ENCODE peak calls at places on chromosomes 16 and 17, in eight cellular contexts. P is SK-N-SH, J is esophagus muscularis mucosa, Q is breast epithelium, V is stomach, Y is H1, G is HL-60, T is transverse colon. D is an unnamed sample.

GRCh38 chr16:27368358-27368722 is 33.6 kb upstream of the IL21R start:
- DNase-seq in G (no peak), P (no peak), V (no peak), T (no peak), Y (no peak), J (no peak), Q (no peak), D (no peak)

GRCh38 chr16:27972500-27972899 is 91.0 kb downstream of the GSG1L start:
- DNase-seq in Q (no peak), P (peak; percentile 59), V (no peak), J (no peak), G (peak; percentile 42), T (peak; percentile 11), Y (no peak), D (no peak)

GRCh38 chr16:87056083-87056482 is 261.1 kb downstream of the C16orf95 start:
- DNase-seq in G (no peak), J (no peak), V (no peak), Q (peak; percentile 9), P (no peak), Y (no peak), T (no peak), D (no peak)

GRCh38 chr16:56961851-56962281 is at the start of gene CETP:
- DNase-seq in G (no peak), T (no peak), V (no peak), J (no peak), Y (no peak), P (no peak), Q (no peak), D (no peak)

GRCh38 chr16:27195068-27195741 is 8.1 kb upstream of the KDM8 start:
- DNase-seq in G (no peak), J (no peak), Q (no peak), T (no peak), Y (no peak), V (no peak), P (peak; percentile 66), D (no peak)

GRCh38 chr17:16940116-16940881 is 31.6 kb downstream of the TNFRSF13B start:
- DNase-seq in J (no peak), Q (peak; percentile 48), G (no peak), Y (peak; percentile 31), T (no peak), V (peak; percentile 24), P (no peak), D (no peak)

GRCh38 chr17:28598799-28599310 is at the start of gene SPAG5:
- DNase-seq in T (peak; percentile 96), P (peak; percentile 99), J (peak; percentile 98), Y (peak; percentile 81), G (peak; percentile 91), V (peak; percentile 96), Q (peak; percentile 93), D (peak; percentile 95)

GRCh38 chr17:2892305-2892971 is 96.2 kb downstream of the RAP1GAP2 start:
- DNase-seq in P (peak; percentile 24), T (peak; percentile 34), Y (no peak), V (peak; percentile 74), Q (no peak), J (no peak), G (no peak), D (no peak)

GRCh38 chr17:76138896-76139248 is 2.2 kb downstream of the FOXJ1 start:
- DNase-seq in J (no peak), P (no peak), Y (no peak), V (no peak), Q (no peak), T (no peak), G (no peak), D (no peak)

GRCh38 chr16:3645504-3646347 is 8.8 kb upstream of the DNASE1 start:
- DNase-seq in Q (peak; percentile 34), J (no peak), V (peak; percentile 17), T (no peak), P (no peak), G (no peak), Y (peak; percentile 39), D (no peak)

GRCh38 chr16:69194488-69194887 is 7.5 kb downstream of the SNTB2 start:
- DNase-seq in V (no peak), P (no peak), Q (no peak), J (no peak), T (no peak), Y (no peak), G (no peak), D (no peak)

GRCh38 chr17:4999429-5000093 is 1.8 kb downstream of the KIF1C start:
- DNase-seq in V (no peak), T (no peak), P (no peak), J (no peak), Y (no peak), Q (no peak), G (no peak), D (no peak)

GRCh38 chr17:5000237-5000639 is 2.5 kb downstream of the KIF1C start:
- DNase-seq in P (no peak), Y (no peak), Q (no peak), J (no peak), V (peak; percentile 41), T (peak; percentile 56), G (no peak), D (no peak)

GRCh38 chr17:4998027-4998665 is 396 bp downstream of the KIF1C start:
- DNase-seq in Q (no peak), Y (no peak), J (no peak), P (peak; percentile 67), V (peak; percentile 58), G (no peak), T (peak; percentile 23), D (no peak)

GRCh38 chr17:4998666-4999428 is 1.1 kb downstream of the KIF1C start:
- DNase-seq in Q (no peak), G (no peak), Y (no peak), P (no peak), T (peak; percentile 65), J (no peak), V (peak; percentile 53), D (no peak)

DNA sequence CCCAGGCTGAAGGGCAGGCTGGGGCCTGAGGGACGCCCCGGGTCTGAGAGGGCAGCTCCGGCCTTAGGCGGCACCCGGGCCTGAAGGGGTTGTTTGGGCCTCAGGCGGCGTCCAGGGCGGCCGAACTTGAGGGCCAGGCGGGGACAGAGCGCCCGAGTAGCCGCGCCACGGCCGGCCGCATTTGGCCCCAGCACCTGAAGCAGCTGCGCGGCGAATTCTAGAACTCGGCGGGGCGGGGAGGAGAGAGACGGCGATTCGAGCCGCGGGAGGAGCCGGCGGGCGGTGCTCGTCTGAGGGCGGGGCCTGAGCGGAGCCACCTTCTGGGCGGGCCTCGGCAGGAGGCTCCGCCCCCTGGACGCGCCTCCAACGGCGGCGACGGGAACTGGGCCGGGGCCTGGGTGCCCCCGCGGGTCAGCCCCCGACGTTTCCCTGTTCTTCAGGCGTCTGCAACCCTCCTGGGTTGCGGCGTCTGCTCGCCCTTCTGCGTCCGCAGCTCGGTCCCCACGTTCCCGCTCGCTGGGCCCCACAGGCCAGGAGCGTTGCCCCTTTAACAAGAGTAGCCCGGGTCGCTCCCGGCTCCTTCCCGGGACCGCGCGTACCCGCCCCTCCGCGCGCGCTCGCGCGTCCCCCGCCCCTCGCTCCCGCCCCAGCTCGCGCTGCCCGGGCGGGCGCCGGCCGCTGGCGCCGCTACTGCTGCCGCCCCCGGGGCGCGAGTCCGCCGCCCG is at the start of the genes INCA1 and KIF1C:
- DNase-seq in G (peak; percentile 79), Q (peak; percentile 93), P (peak; percentile 99), J (peak; percentile 98), V (peak; percentile 95), T (peak; percentile 96), Y (peak; percentile 64), D (peak; percentile 93)
- TF ChIP-seq POLR2AphosphoS5 in G (no peak), Q (peak; percentile 61), P (peak; percentile 73), J (peak; percentile 85), V (peak; percentile 49), T (peak; percentile 88), Y (no peak), D (peak; percentile 84)

GRCh38 chr17:64787255-64787920 is 125.3 kb upstream of the SMURF2 start:
- DNase-seq in Y (no peak), J (no peak), P (no peak), Q (no peak), G (no peak), T (peak; percentile 70), V (no peak), D (no peak)

GRCh38 chr17:64784353-64784798 is 122.3 kb upstream of the SMURF2 start:
- DNase-seq in V (no peak), Y (no peak), J (no peak), T (no peak), Q (no peak), P (no peak), G (no peak), D (no peak)

GRCh38 chr17:64785050-64785449 is 122.9 kb upstream of the SMURF2 start:
- DNase-seq in T (no peak), V (no peak), J (no peak), Y (no peak), Q (no peak), G (no peak), P (peak; percentile 52), D (no peak)

GRCh38 chr17:64787921-64788271 is 125.8 kb upstream of the SMURF2 start:
- DNase-seq in J (no peak), T (no peak), P (no peak), Q (no peak), Y (no peak), G (no peak), V (no peak), D (no peak)

GRCh38 chr17:64786337-64786736 is 124.2 kb upstream of the SMURF2 start:
- DNase-seq in V (no peak), P (no peak), Q (no peak), J (no peak), G (no peak), Y (no peak), T (peak; percentile 79), D (no peak)
- H3K27ac ChIP-seq in V (no peak overlapping the region), P (no peak overlapping the region), Q (no peak overlapping the region), J (no peak overlapping the region), G (no peak overlapping the region), Y (no peak overlapping the region), T (no peak overlapping the region), D (no peak overlapping the region)

GRCh38 chr17:78110363-78111011 is 18.1 kb downstream of the TMC6 start:
- DNase-seq in Y (no peak), J (no peak), G (no peak), Q (no peak), V (no peak), T (no peak), P (peak; percentile 44), D (no peak)

GRCh38 chr17:78112508-78113471 is 15.8 kb downstream of the TMC6 start:
- DNase-seq in V (peak; percentile 87), G (peak; percentile 74), Y (peak; percentile 64), P (peak; percentile 98), J (no peak), T (peak; percentile 85), Q (peak; percentile 75), D (peak; percentile 50)

GRCh38 chr17:78109489-78109761 is 19.1 kb downstream of the TMC6 start:
- DNase-seq in P (no peak), T (no peak), V (no peak), J (no peak), Q (no peak), G (no peak), Y (no peak), D (no peak)

GRCh38 chr17:78111727-78112507 is 16.6 kb downstream of the TMC6 start:
- DNase-seq in J (no peak), Q (no peak), T (no peak), G (no peak), Y (no peak), V (no peak), P (no peak), D (no peak)

GRCh38 chr17:78111012-78111726 is 17.4 kb downstream of the TMC6 start:
- DNase-seq in Y (no peak), Q (no peak), T (no peak), P (no peak), V (no peak), J (no peak), G (no peak), D (no peak)
- TF ChIP-seq POLR2AphosphoS5 in Y (peak; percentile 14), Q (no peak), T (no peak), P (no peak), V (no peak), J (no peak), G (no peak), D (no peak)

GRCh38 chr16:76490240-76490639 is 213.0 kb downstream of the CNTNAP4 start:
- DNase-seq in Q (no peak), T (no peak), Y (no peak), P (peak; percentile 31), V (no peak), J (no peak), G (no peak), D (no peak)
- H3K27ac ChIP-seq in Q (no peak overlapping the region), T (no peak overlapping the region), Y (no peak overlapping the region), P (no peak overlapping the region), V (no peak overlapping the region), J (no peak overlapping the region), G (no peak overlapping the region), D (no peak overlapping the region)